ENCODE peak calls at places on chromosomes 12 and 14, in six cellular contexts. Q is AG09309; R is uterus; M is astrocyte; P is effector memory CD4-positive, alpha-beta T cell; N is left ventricle myocardium inferior. L is an unnamed sample.

GRCh38 chr14:100893228-100893601 is 10.3 kb downstream of the RTL1 start:
- DNase-seq in Q (no peak), R (no peak), M (no peak), P (no peak), N (no peak), L (no peak)

GRCh38 chr12:30026621-30027234 is 243.0 kb upstream of the TMTC1 start:
- DNase-seq in Q (peak), R (no peak), M (peak), P (no peak), N (no peak), L (no peak)

GRCh38 chr12:12977231-12977630 is 22.8 kb downstream of the HEBP1 start:
- DNase-seq in Q (no peak), R (no peak), M (peak), P (no peak), N (no peak), L (no peak)

GRCh38 chr12:5794156-5794555 is 150.9 kb downstream of the ANO2 start:
- DNase-seq in Q (no peak), R (no peak), M (no peak), P (no peak), N (no peak), L (no peak)

GRCh38 chr12:75913502-75914110 is 118.0 kb downstream of the PHLDA1 start:
- DNase-seq in Q (no peak), R (no peak), M (peak), P (no peak), N (peak), L (no peak)

GRCh38 chr12:96197503-96198272 is 3.5 kb downstream of the ELK3 start:
- DNase-seq in Q (peak), R (no peak), M (peak), P (no peak), N (no peak), L (no peak)

GRCh38 chr12:63916561-63917476 is 72.3 kb downstream of the SRGAP1 start:
- DNase-seq in Q (no peak), R (no peak), M (peak), P (no peak), N (no peak), L (peak)

GRCh38 chr12:9073077-9073476 is 42.6 kb downstream of the A2M start:
- DNase-seq in Q (no peak), R (no peak), M (no peak), P (no peak), N (no peak), L (no peak)

GRCh38 chr14:97380539-97380941 is 583.4 kb downstream of the VRK1 start:
- DNase-seq in Q (no peak), R (no peak), M (no peak), P (no peak), N (no peak), L (no peak)

GRCh38 chr12:42372154-42372791 is 46.3 kb downstream of the PPHLN1 start:
- DNase-seq in Q (peak), R (no peak), M (peak), P (no peak), N (no peak), L (peak)

GRCh38 chr12:73731658-73732057 is 806.0 kb upstream of the ATXN7L3B start:
- DNase-seq in Q (no peak), R (no peak), M (no peak), P (no peak), N (no peak), L (no peak)

GRCh38 chr12:168763-169525 is 45.0 kb downstream of the SLC6A12 start:
- DNase-seq in Q (no peak), R (no peak), M (peak), P (no peak), N (no peak), L (no peak)

GRCh38 chr12:51421266-51421884 is 3.3 kb upstream of the SLC4A8 start:
- DNase-seq in Q (peak), R (no peak), M (peak), P (peak), N (no peak), L (peak)

GRCh38 chr12:52915637-52916036 is 10.8 kb upstream of the KRT8 start:
- DNase-seq in Q (no peak), R (no peak), M (no peak), P (no peak), N (no peak), L (no peak)

GRCh38 chr14:92549853-92550244 is 36.3 kb downstream of the RIN3 start:
- DNase-seq in Q (no peak), R (peak), M (peak), P (no peak), N (peak), L (no peak)

GRCh38 chr14:32468955-32469354 is 139.9 kb downstream of the AKAP6 start:
- DNase-seq in Q (no peak), R (no peak), M (peak), P (no peak), N (no peak), L (no peak)

GRCh38 chr12:119645535-119646059 is 22.3 kb upstream of the PRKAB1 start:
- DNase-seq in Q (no peak), R (no peak), M (no peak), P (no peak), N (no peak), L (no peak)

GRCh38 chr12:49228653-49229052 is 36.2 kb upstream of the TUBA1C start:
- DNase-seq in Q (no peak), R (no peak), M (no peak), P (no peak), N (no peak), L (no peak)

GRCh38 chr12:27176765-27177164 is 67.3 kb upstream of the STK38L start:
- DNase-seq in Q (no peak), R (no peak), M (peak), P (no peak), N (no peak), L (peak)

GRCh38 chr14:89067293-89067972 is 243.0 kb downstream of the TTC8 start:
- DNase-seq in Q (no peak), R (no peak), M (no peak), P (no peak), N (no peak), L (no peak)

GRCh38 chr12:110689601-110690430 is 901 bp upstream of the HVCN1 start:
- DNase-seq in Q (no peak), R (peak), M (peak), P (peak), N (peak), L (no peak)

GRCh38 chr14:34111933-34112332 is 161.1 kb upstream of the EGLN3 start:
- DNase-seq in Q (no peak), R (no peak), M (no peak), P (no peak), N (no peak), L (no peak)

GRCh38 chr12:48175613-48176416 is 7.6 kb upstream of the CCDC184 start:
- DNase-seq in Q (no peak), R (no peak), M (no peak), P (no peak), N (no peak), L (no peak)
- H3K4me3 ChIP-seq in Q (no peak), R (no peak), M (no peak), P (no peak), N (no peak), L (no peak)

GRCh38 chr12:71439613-71440392 is at the start of gene LGR5:
- DNase-seq in Q (no peak), R (no peak), M (peak), P (no peak), N (peak), L (no peak)

GRCh38 chr12:71441836-71442566 is 2.4 kb downstream of the LGR5 start:
- DNase-seq in Q (no peak), R (no peak), M (no peak), P (no peak), N (no peak), L (no peak)

GRCh38 chr12:71442567-71442931 is 3.0 kb downstream of the LGR5 start:
- DNase-seq in Q (no peak), R (no peak), M (no peak), P (no peak), N (no peak), L (no peak)

GRCh38 chr12:71440393-71441349 is 1.1 kb downstream of the LGR5 start:
- DNase-seq in Q (no peak), R (no peak), M (no peak), P (no peak), N (no peak), L (no peak)

DNA sequence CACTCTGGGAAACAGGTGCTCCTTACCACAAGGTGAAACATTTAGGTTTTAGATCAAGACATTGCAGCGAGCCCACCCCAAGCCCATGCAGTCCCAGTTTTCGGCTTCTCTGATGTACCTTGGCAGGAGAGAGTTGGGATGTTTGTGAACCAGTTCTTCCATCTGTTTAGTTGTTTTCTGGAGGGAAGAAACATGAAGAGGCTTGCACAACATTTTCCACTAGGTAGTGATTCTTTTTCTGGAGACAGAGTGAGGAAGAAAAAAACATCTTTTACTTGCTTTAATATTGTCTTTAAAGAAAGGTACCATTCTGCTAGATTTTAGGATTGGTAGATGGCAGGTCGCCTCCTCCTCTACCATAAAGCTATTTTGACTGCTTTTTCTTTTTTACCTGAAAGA is 1.8 kb downstream of the LGR5 start:
- DNase-seq in Q (no peak), R (no peak), M (no peak), P (no peak), N (no peak), L (no peak)
- H3K4me3 ChIP-seq in Q (no peak), R (no peak), M (no peak), P (no peak), N (no peak), L (no peak)

GRCh38 chr14:61662001-61662400 is 33.3 kb upstream of the HIF1A start:
- DNase-seq in Q (no peak), R (no peak), M (peak), P (no peak), N (no peak), L (no peak)
- H3K4me3 ChIP-seq in Q (no peak), R (no peak), M (no peak), P (no peak), N (no peak), L (no peak)

GRCh38 chr14:58353516-58354299 is 42.0 kb upstream of the TOMM20L start:
- DNase-seq in Q (no peak), R (no peak), M (no peak), P (no peak), N (no peak), L (no peak)
- H3K4me3 ChIP-seq in Q (no peak), R (no peak), M (no peak), P (peak), N (peak), L (no peak)

GRCh38 chr14:94505206-94505605 is 4.1 kb downstream of the SERPINA12 start:
- DNase-seq in Q (no peak), R (no peak), M (no peak), P (no peak), N (no peak), L (no peak)
- H3K4me3 ChIP-seq in Q (no peak), R (no peak), M (no peak), P (no peak), N (no peak), L (no peak)

DNA sequence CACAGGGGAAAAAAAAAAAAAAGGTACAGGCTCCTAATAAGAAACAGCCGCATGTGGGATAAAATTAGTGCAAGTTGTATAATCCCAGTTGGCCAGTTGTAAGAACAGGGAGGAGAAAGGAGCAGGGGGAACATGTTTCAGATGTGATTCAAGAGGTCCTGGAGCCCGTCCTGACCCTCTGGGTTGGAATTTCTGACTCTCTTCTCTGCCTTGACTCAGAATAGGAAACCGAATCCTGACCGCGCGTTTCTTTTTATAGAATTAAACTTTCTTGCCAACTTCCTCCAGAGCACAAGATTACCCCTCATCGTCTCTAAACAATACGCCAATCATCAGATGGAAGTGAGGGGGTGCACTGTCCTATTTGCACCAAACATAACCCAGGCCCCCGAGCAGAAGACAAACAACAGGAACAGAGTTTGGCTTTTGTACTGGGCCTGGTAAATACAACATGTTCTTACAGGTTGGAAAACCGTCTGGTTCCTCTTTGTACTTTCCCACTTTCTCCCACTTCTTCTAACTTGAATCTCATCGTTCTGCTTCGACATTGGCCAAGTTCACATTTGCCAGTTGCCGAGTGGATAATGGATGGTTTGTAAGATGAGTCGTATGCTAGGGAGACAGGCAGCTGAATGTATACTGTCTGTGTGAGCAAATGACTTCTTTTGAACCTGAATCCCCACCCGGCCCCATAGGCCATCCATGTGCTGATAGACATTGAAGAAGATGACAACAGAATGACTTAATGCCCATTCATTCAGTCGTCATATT is 42.5 kb upstream of the MED13L start:
- DNase-seq in Q (peak), R (peak), M (peak), P (no peak), N (peak), L (no peak)
- H3K4me3 ChIP-seq in Q (peak), R (no peak), M (peak), P (no peak), N (peak), L (no peak)

GRCh38 chr12:14588571-14588970 is 20.9 kb upstream of the PLBD1 start:
- DNase-seq in Q (no peak), R (no peak), M (no peak), P (no peak), N (no peak), L (no peak)
- H3K4me3 ChIP-seq in Q (no peak), R (no peak), M (no peak), P (no peak), N (no peak), L (no peak)

GRCh38 chr14:20797159-20797558 is 5.5 kb downstream of the RNASE1 start:
- DNase-seq in Q (no peak), R (no peak), M (no peak), P (no peak), N (no peak), L (no peak)

GRCh38 chr14:20799955-20800544 is 2.6 kb downstream of the RNASE1 start:
- DNase-seq in Q (no peak), R (peak), M (no peak), P (no peak), N (peak), L (no peak)

GRCh38 chr14:20799444-20799843 is 3.2 kb downstream of the RNASE1 start:
- DNase-seq in Q (no peak), R (no peak), M (no peak), P (no peak), N (no peak), L (no peak)

GRCh38 chr14:20798318-20798717 is 4.3 kb downstream of the RNASE1 start:
- DNase-seq in Q (no peak), R (no peak), M (no peak), P (no peak), N (no peak), L (no peak)

GRCh38 chr14:20798932-20799331 is 3.7 kb downstream of the RNASE1 start:
- DNase-seq in Q (no peak), R (no peak), M (no peak), P (no peak), N (no peak), L (no peak)
- H3K4me3 ChIP-seq in Q (no peak), R (no peak), M (no peak), P (no peak), N (peak), L (no peak)

GRCh38 chr12:57240926-57241555 is 9.9 kb downstream of the STAC3 start:
- DNase-seq in Q (no peak), R (no peak), M (no peak), P (no peak), N (no peak), L (no peak)
- H3K4me3 ChIP-seq in Q (peak), R (no peak), M (peak), P (peak), N (peak), L (peak)